ENCODE peak calls at places on chromosomes 11 and 22, in five cellular contexts. D is GM12878, M is HepG2, N is K562, E is H1. Y is an unnamed sample.

GRCh38 chr22:50188356-50188755 is 2.6 kb downstream of the TRABD start:
- DNase-seq in D (no peak), M (no peak), N (no peak), E (no peak), Y (no peak)

GRCh38 chr11:119651802-119652584 is 77.0 kb downstream of the NECTIN1 start:
- DNase-seq in D (no peak), M (no peak), N (no peak), E (no peak), Y (no peak)

GRCh38 chr11:130689222-130689908 is 226.9 kb downstream of the SNX19 start:
- DNase-seq in D (no peak), M (no peak), N (no peak), E (no peak), Y (no peak)

GRCh38 chr22:41875531-41876242 is 39.2 kb downstream of the SHISA8 start:
- DNase-seq in D (no peak), M (no peak), N (no peak), E (no peak), Y (no peak)

GRCh38 chr11:120210651-120211521 is at the start of gene OAF:
- DNase-seq in D (no peak), M (peak; percentile 86), N (peak; percentile 74), E (peak; percentile 85), Y (peak; percentile 90)

GRCh38 chr22:25853902-25854301 is 111.9 kb downstream of the MYO18B start:
- DNase-seq in D (no peak), M (peak; percentile 18), N (peak; percentile 7), E (no peak), Y (peak; percentile 48)

GRCh38 chr11:40306938-40307548 is 1152.4 kb downstream of the LRRC4C start:
- DNase-seq in D (no peak), M (peak; percentile 10), N (peak; percentile 22), E (no peak), Y (peak; percentile 60)

GRCh38 chr22:24148586-24148985 is 32.7 kb upstream of the SUSD2 start:
- DNase-seq in D (no peak), M (no peak), N (no peak), E (no peak), Y (no peak)

GRCh38 chr11:93541884-93542752 is 1.1 kb downstream of the SMCO4 start:
- DNase-seq in D (no peak), M (peak; percentile 62), N (peak; percentile 83), E (no peak), Y (peak; percentile 62)

GRCh38 chr22:42786606-42787356 is 66.1 kb upstream of the A4GALT start:
- DNase-seq in D (no peak), M (no peak), N (no peak), E (no peak), Y (no peak)

GRCh38 chr11:12802418-12803085 is 128.3 kb downstream of the TEAD1 start:
- DNase-seq in D (no peak), M (peak; percentile 99), N (peak; percentile 77), E (no peak), Y (no peak)

GRCh38 chr11:18844753-18845367 is 53.3 kb upstream of the PTPN5 start:
- DNase-seq in D (no peak), M (peak; percentile 37), N (peak; percentile 47), E (no peak), Y (peak; percentile 40)

GRCh38 chr11:72969894-72970335 is 155.7 kb downstream of the ATG16L2 start:
- DNase-seq in D (peak; percentile 82), M (no peak), N (peak; percentile 9), E (no peak), Y (no peak)

GRCh38 chr22:36744413-36744765 is 31.5 kb downstream of the IFT27 start:
- DNase-seq in D (no peak), M (no peak), N (no peak), E (no peak), Y (no peak)

GRCh38 chr11:110269996-110270395 is 26.4 kb downstream of the RDX start:
- DNase-seq in D (no peak), M (no peak), N (no peak), E (no peak), Y (no peak)

GRCh38 chr11:559020-559620 is 1.4 kb downstream of the LMNTD2 start:
- DNase-seq in D (no peak), M (no peak), N (no peak), E (no peak), Y (no peak)

GRCh38 chr11:119793335-119793984 is 64.5 kb upstream of the NECTIN1 start:
- DNase-seq in D (no peak), M (no peak), N (no peak), E (no peak), Y (no peak)

GRCh38 chr11:23778971-23779370 is 717.9 kb upstream of the LUZP2 start:
- DNase-seq in D (no peak), M (no peak), N (no peak), E (no peak), Y (no peak)

GRCh38 chr22:30127749-30128166 is 47.5 kb downstream of the HORMAD2 start:
- DNase-seq in D (no peak), M (no peak), N (no peak), E (no peak), Y (no peak)

GRCh38 chr11:45563801-45564200 is 101.6 kb downstream of the CHST1 start:
- DNase-seq in D (no peak), M (no peak), N (peak; percentile 17), E (no peak), Y (no peak)

GRCh38 chr11:18005376-18006129 is 7.3 kb downstream of the SERGEF start:
- DNase-seq in D (no peak), M (no peak), N (no peak), E (no peak), Y (no peak)

GRCh38 chr22:22064580-22064979 is 82.0 kb upstream of the TOP3B start:
- DNase-seq in D (no peak), M (no peak), N (no peak), E (no peak), Y (no peak)

GRCh38 chr22:30486661-30487115 is 14.9 kb upstream of the SEC14L3 start:
- DNase-seq in D (no peak), M (no peak), N (no peak), E (no peak), Y (no peak)

DNA sequence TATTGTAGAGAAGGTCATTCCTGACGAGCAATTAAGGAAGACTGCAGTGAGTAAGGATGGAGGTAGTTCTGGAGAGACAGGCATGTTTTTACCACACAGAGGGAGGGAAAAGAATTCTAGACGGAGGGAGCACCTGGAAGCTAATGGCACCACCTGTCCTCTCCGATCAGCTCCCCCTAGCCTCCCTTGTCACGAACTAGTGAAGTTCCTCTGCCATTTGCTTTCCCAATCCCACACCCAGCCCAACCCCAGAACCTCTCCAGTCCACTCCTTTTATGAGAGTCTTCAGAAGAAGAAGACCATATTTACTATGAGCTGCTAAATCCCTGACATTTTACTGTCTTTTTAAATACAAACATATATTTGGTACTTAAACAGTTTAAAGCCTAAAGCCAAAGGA is 46.0 kb upstream of the HSPA8 start:
- DNase-seq in D (no peak), M (no peak), N (no peak), E (no peak), Y (no peak)
- TF ChIP-seq GABPA in D (no peak), M (no peak), N (no peak), E (no peak), Y (no peak)

DNA sequence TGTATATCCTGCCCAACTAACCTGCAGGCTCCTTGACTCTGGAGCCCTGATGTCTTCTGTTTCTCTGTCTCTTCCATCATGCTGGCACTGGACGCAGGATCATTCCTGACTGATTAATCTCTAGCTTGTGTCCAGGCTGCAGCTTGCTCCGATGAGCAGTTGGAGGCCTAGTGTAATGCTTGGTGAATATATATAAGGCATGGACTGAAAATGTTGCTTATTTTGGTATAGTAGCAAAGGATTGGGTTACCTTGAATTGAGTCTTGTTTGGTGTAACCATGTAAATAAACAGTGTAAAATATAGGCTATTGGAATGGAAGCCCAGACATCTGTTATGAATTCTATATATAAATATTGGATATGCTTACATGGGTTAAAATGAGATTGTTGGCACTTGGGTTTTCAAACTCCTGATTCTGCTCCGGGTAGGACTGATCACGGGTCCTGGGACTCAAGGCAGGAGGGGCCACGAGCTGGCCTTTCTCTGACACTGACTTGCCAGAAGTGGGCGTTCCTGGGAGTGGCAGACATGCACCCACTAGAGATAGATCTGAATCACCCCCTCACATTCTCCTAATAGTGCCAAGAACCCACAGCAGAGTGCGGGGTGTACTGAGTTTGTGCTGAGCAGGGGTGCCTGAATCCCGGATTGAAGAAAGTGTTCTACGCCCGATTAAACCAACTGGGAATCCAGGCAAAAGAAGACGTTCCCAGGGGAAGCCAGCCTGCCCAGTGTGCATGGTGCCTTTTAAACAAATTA is 25.8 kb downstream of the LRP5 start:
- DNase-seq in D (no peak), M (no peak), N (no peak), E (no peak), Y (no peak)
- TF ChIP-seq CHD2 in D (no peak), M (no peak), N (no peak), E (no peak), Y (no peak)

GRCh38 chr11:126443120-126443519 is 87.6 kb downstream of the ST3GAL4 start:
- DNase-seq in D (no peak), M (no peak), N (no peak), E (no peak), Y (peak; percentile 74)
- TF ChIP-seq GABPA in D (no peak), M (no peak), N (no peak), E (no peak), Y (no peak)

GRCh38 chr22:39242389-39242808 is 2.4 kb downstream of the PDGFB start:
- DNase-seq in D (no peak), M (no peak), N (no peak), E (peak; percentile 84), Y (peak; percentile 62)
- TF ChIP-seq CHD2 in D (no peak), M (no peak), N (no peak), E (no peak), Y (no peak)

GRCh38 chr11:125101596-125101995 is 9.8 kb downstream of the TMEM218 start:
- DNase-seq in D (no peak), M (no peak), N (no peak), E (no peak), Y (no peak)

GRCh38 chr11:125105921-125106320 is 5.5 kb downstream of the TMEM218 start:
- DNase-seq in D (no peak), M (no peak), N (no peak), E (no peak), Y (no peak)

GRCh38 chr11:125102544-125102943 is 8.9 kb downstream of the TMEM218 start:
- DNase-seq in D (peak; percentile 7), M (no peak), N (no peak), E (no peak), Y (no peak)

GRCh38 chr11:125100136-125100535 is 11.3 kb downstream of the TMEM218 start:
- DNase-seq in D (no peak), M (no peak), N (no peak), E (no peak), Y (no peak)

GRCh38 chr11:125102025-125102424 is 9.4 kb downstream of the TMEM218 start:
- DNase-seq in D (no peak), M (no peak), N (no peak), E (no peak), Y (no peak)
- TF ChIP-seq GABPA in D (no peak), M (no peak), N (no peak), E (no peak), Y (no peak)

GRCh38 chr11:16786131-16786530 is 47.7 kb downstream of the C11orf58 start:
- DNase-seq in D (no peak), M (peak; percentile 33), N (no peak), E (no peak), Y (no peak)
- TF ChIP-seq CHD2 in D (no peak), M (no peak), N (no peak), E (no peak), Y (no peak)

GRCh38 chr22:39241632-39242388 is 3.0 kb downstream of the PDGFB start:
- DNase-seq in D (no peak), M (no peak), N (no peak), E (no peak), Y (no peak)
- TF ChIP-seq GABPA in D (no peak), M (no peak), N (no peak), E (no peak), Y (no peak)